ENCODE peak calls at places on chromosomes 5 and 9, in six cellular contexts. C, S, E, U, Z and J are unnamed samples.

GRCh38 chr5:1098986-1099597 is 12.8 kb downstream of the SLC12A7 start:
- DNase-seq in C (no peak), S (no peak), E (no peak), U (no peak), Z (no peak), J (no peak)

GRCh38 chr9:93064392-93065124 is 6.1 kb downstream of the SUSD3 start:
- DNase-seq in C (peak; percentile 77), S (no peak), E (no peak), U (no peak), Z (no peak), J (peak; percentile 50)

GRCh38 chr9:137550958-137551655 is 572 bp upstream of the MRPL41 start:
- DNase-seq in C (no peak), S (no peak), E (peak; percentile 97), U (no peak), Z (peak; percentile 50), J (peak; percentile 87)

GRCh38 chr5:81513982-81514381 is 120.0 kb upstream of the ACOT12 start:
- DNase-seq in C (no peak), S (no peak), E (no peak), U (no peak), Z (no peak), J (no peak)

GRCh38 chr5:11785771-11786342 is 118.4 kb downstream of the CTNND2 start:
- DNase-seq in C (no peak), S (no peak), E (no peak), U (peak; percentile 35), Z (no peak), J (no peak)

GRCh38 chr5:151357792-151358191 is 10.4 kb upstream of the SLC36A2 start:
- DNase-seq in C (no peak), S (no peak), E (no peak), U (no peak), Z (no peak), J (no peak)

GRCh38 chr5:124132843-124133242 is 613.6 kb downstream of the ZNF608 start:
- DNase-seq in C (no peak), S (no peak), E (no peak), U (no peak), Z (no peak), J (no peak)

GRCh38 chr9:103037508-103038477 is 42.7 kb downstream of the CYLC2 start:
- DNase-seq in C (no peak), S (peak; percentile 25), E (no peak), U (peak; percentile 53), Z (no peak), J (no peak)

GRCh38 chr9:20684865-20685696 is 1.0 kb downstream of the FOCAD start:
- DNase-seq in C (no peak), S (no peak), E (no peak), U (no peak), Z (no peak), J (no peak)

GRCh38 chr9:80797841-80798688 is 891.3 kb downstream of the TLE1 start:
- DNase-seq in C (peak; percentile 15), S (peak; percentile 16), E (peak; percentile 63), U (peak; percentile 35), Z (no peak), J (peak; percentile 25)

GRCh38 chr9:114501786-114502682 is 3.2 kb downstream of the WHRN start:
- DNase-seq in C (no peak), S (no peak), E (no peak), U (no peak), Z (no peak), J (peak; percentile 38)

GRCh38 chr5:96159076-96159475 is 197.4 kb upstream of the ELL2 start:
- DNase-seq in C (no peak), S (no peak), E (no peak), U (no peak), Z (no peak), J (no peak)

GRCh38 chr5:126633552-126633951 is 32.8 kb downstream of the PHAX start:
- DNase-seq in C (no peak), S (no peak), E (no peak), U (no peak), Z (no peak), J (no peak)

GRCh38 chr9:135577256-135577655 is 15.7 kb downstream of the PAEP start:
- DNase-seq in C (no peak), S (no peak), E (no peak), U (no peak), Z (no peak), J (no peak)

DNA sequence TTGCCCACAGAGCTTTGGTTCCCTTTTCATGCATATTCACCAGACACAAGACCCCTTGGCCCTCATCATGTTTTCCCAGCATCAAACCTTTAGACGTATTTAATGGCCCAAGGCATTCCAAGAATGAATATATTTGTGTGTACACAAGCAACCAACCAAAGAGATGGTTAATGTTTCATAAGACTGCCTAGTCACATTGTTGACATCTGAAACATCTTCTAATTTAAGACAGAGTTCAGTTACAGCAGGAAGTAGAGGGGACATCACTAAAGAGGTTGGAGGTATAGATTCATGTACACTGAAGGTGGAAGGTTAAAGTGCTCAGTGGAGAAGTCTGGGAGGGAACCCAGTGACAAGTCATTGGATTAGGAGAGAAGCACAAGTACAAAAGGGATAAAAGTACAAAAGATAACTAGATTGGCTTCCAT is 49.1 kb downstream of the SUSD1 start:
- DNase-seq in C (no peak), S (no peak), E (no peak), U (no peak), Z (no peak), J (no peak)
- H3K27ac ChIP-seq in C (no peak overlapping the region), S (no peak overlapping the region), E (no peak overlapping the region), U (no peak overlapping the region), Z (no peak overlapping the region), J (no peak overlapping the region)

GRCh38 chr5:36689225-36689624 is 82.8 kb downstream of the SLC1A3 start:
- DNase-seq in C (no peak), S (no peak), E (no peak), U (no peak), Z (no peak), J (no peak)
- H3K4me3 ChIP-seq in C (no peak overlapping the region), S (no peak overlapping the region), E (no peak overlapping the region), U (no peak overlapping the region), Z (no peak overlapping the region), J (no peak overlapping the region)

DNA sequence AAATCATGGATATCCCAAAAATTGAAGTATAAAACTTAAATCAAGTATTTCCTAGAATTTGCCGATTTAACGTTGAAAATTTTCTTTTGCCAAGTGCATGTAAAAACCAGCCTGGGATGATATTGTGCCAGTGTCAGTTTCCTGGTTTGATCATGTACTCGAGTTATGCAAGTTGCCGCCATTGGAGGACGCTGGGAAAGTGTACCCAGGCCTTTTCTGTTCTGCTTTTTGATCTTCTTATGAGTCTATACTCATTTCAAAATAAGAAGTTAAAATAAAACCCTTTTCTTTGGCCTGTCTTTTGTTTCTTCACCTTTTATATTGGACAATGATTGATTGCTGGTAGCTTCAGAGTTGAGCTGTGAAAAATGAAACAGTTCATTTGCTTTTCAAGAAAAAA is 93.1 kb upstream of the NFIL3 start:
- DNase-seq in C (no peak), S (no peak), E (no peak), U (no peak), Z (no peak), J (no peak)
- TF ChIP-seq CTCF in C (no peak), S (no peak), E (no peak), U (no peak), Z (no peak), J (no peak)

GRCh38 chr9:86795861-86796497 is 151.3 kb downstream of the GAS1 start:
- DNase-seq in C (no peak), S (peak; percentile 61), E (no peak), U (peak; percentile 57), Z (peak; percentile 19), J (no peak)

GRCh38 chr9:86796671-86797070 is 150.6 kb downstream of the GAS1 start:
- DNase-seq in C (no peak), S (no peak), E (no peak), U (no peak), Z (no peak), J (no peak)

GRCh38 chr9:86792136-86792535 is 155.2 kb downstream of the GAS1 start:
- DNase-seq in C (no peak), S (no peak), E (no peak), U (no peak), Z (no peak), J (no peak)

GRCh38 chr9:86794356-86795046 is 152.8 kb downstream of the GAS1 start:
- DNase-seq in C (no peak), S (peak; percentile 36), E (peak; percentile 37), U (no peak), Z (no peak), J (no peak)

DNA sequence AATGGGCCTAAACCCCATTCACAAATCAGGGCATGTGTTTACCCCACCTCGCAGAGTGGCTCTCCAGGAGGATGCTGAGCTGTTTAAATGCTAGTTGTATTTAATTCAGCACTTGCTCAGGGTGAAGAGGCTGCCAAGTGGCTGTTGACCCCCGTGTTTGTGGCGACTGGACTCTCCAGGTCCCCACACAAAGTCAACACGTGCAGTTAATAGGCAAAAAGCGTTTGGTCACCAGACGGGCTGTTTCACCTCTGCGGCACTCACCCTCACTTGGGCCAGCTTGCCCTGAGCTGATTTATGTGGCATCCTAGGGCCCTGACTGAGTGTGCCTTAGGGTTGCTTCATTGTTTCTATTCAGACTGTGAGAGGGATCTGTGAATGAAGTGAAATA is 152.3 kb downstream of the GAS1 start:
- DNase-seq in C (no peak), S (no peak), E (no peak), U (no peak), Z (no peak), J (no peak)
- H3K27ac ChIP-seq in C (peak overlapping the region; percentile 65), S (peak overlapping the region; percentile 54), E (peak overlapping the region; percentile 67), U (peak overlapping the region; percentile 70), Z (peak overlapping the region; percentile 46), J (no peak overlapping the region)